ENCODE peak calls at places on chromosomes 5 and 9, in six cellular contexts. One of them, this sample, is unnamed.

GRCh38 chr5:181243020-181243520 is 636 bp downstream of the RACK1 start:
- DNase-seq in HepG2: no peak
- DNase-seq in GM12878: no peak
- DNase-seq in H1: no peak
- DNase-seq in A549: no peak
- DNase-seq in K562: no peak
- DNase-seq in this sample: no peak

GRCh38 chr9:17349816-17350215 is 215.0 kb downstream of the CNTLN start:
- DNase-seq in HepG2: no peak
- DNase-seq in A549: no peak
- DNase-seq in H1: no peak
- DNase-seq in K562: no peak
- DNase-seq in GM12878: no peak
- DNase-seq in this sample: no peak

GRCh38 chr5:135353952-135354721 is 44.9 kb downstream of the MACROH2A1 start:
- DNase-seq in H1: no peak
- DNase-seq in HepG2: no peak
- DNase-seq in A549: no peak
- DNase-seq in GM12878: no peak
- DNase-seq in K562: no peak
- DNase-seq in this sample: no peak

GRCh38 chr5:50593681-50594080 is 72.8 kb upstream of the PARP8 start:
- DNase-seq in K562: no peak
- DNase-seq in GM12878: no peak
- DNase-seq in H1: no peak
- DNase-seq in HepG2: no peak
- DNase-seq in A549: no peak
- DNase-seq in this sample: no peak

GRCh38 chr9:94002316-94003140 is 47.4 kb upstream of the BARX1 start:
- DNase-seq in K562: peak; percentile 67
- DNase-seq in A549: peak; percentile 20
- DNase-seq in HepG2: peak; percentile 61
- DNase-seq in H1: peak; percentile 75
- DNase-seq in GM12878: no peak
- DNase-seq in this sample: peak; percentile 46

GRCh38 chr5:172373680-172374079 is 80.6 kb downstream of the SH3PXD2B start:
- DNase-seq in K562: no peak
- DNase-seq in H1: no peak
- DNase-seq in HepG2: no peak
- DNase-seq in GM12878: no peak
- DNase-seq in A549: no peak
- DNase-seq in this sample: no peak

GRCh38 chr5:134566741-134567221 is 41.3 kb downstream of the JADE2 start:
- DNase-seq in H1: no peak
- DNase-seq in HepG2: no peak
- DNase-seq in A549: no peak
- DNase-seq in K562: no peak
- DNase-seq in GM12878: no peak
- DNase-seq in this sample: no peak

GRCh38 chr9:109414125-109414785 is 83.9 kb downstream of the PTPN3 start:
- DNase-seq in A549: no peak
- DNase-seq in K562: no peak
- DNase-seq in HepG2: no peak
- DNase-seq in GM12878: no peak
- DNase-seq in H1: no peak
- DNase-seq in this sample: no peak

GRCh38 chr9:6272229-6272597 is 56.0 kb upstream of the TPD52L3 start:
- DNase-seq in HepG2: peak; percentile 76
- DNase-seq in K562: no peak
- DNase-seq in GM12878: no peak
- DNase-seq in A549: no peak
- DNase-seq in H1: no peak
- DNase-seq in this sample: no peak

GRCh38 chr5:179870403-179870903 is 11.8 kb upstream of the MRNIP start:
- DNase-seq in K562: peak; percentile 80
- DNase-seq in H1: peak; percentile 60
- DNase-seq in HepG2: peak; percentile 29
- DNase-seq in A549: peak; percentile 56
- DNase-seq in GM12878: no peak
- DNase-seq in this sample: peak; percentile 87

GRCh38 chr9:21812415-21812814 is 10.0 kb downstream of the MTAP start:
- DNase-seq in A549: no peak
- DNase-seq in GM12878: no peak
- DNase-seq in K562: no peak
- DNase-seq in HepG2: no peak
- DNase-seq in H1: no peak
- DNase-seq in this sample: no peak

GRCh38 chr9:81455417-81455816 is 233.9 kb downstream of the TLE1 start:
- DNase-seq in A549: no peak
- DNase-seq in GM12878: no peak
- DNase-seq in H1: no peak
- DNase-seq in HepG2: no peak
- DNase-seq in K562: no peak
- DNase-seq in this sample: no peak

GRCh38 chr9:95981741-95982390 is 106.4 kb downstream of the ERCC6L2 start:
- DNase-seq in K562: no peak
- DNase-seq in GM12878: no peak
- DNase-seq in HepG2: no peak
- DNase-seq in H1: no peak
- DNase-seq in A549: no peak
- DNase-seq in this sample: no peak

GRCh38 chr9:134408939-134409737 is 82.9 kb downstream of the RXRA start:
- DNase-seq in K562: peak; percentile 57
- DNase-seq in HepG2: no peak
- DNase-seq in GM12878: no peak
- DNase-seq in A549: no peak
- DNase-seq in H1: no peak
- DNase-seq in this sample: no peak

GRCh38 chr5:129400395-129400983 is 59.6 kb upstream of the ADAMTS19 start:
- DNase-seq in A549: peak; percentile 5
- DNase-seq in K562: no peak
- DNase-seq in H1: no peak
- DNase-seq in GM12878: no peak
- DNase-seq in HepG2: no peak
- DNase-seq in this sample: peak; percentile 2

GRCh38 chr5:58235279-58235678 is 224.6 kb downstream of the PLK2 start:
- DNase-seq in GM12878: no peak
- DNase-seq in H1: no peak
- DNase-seq in A549: peak; percentile 27
- DNase-seq in HepG2: no peak
- DNase-seq in K562: no peak
- DNase-seq in this sample: no peak

GRCh38 chr5:98248949-98249348 is 524.5 kb upstream of the RGMB start:
- DNase-seq in HepG2: no peak
- DNase-seq in H1: no peak
- DNase-seq in A549: no peak
- DNase-seq in GM12878: no peak
- DNase-seq in K562: no peak
- DNase-seq in this sample: no peak

GRCh38 chr5:1737790-1738405 is 61.7 kb downstream of the MRPL36 start:
- DNase-seq in GM12878: peak; percentile 11
- DNase-seq in A549: no peak
- DNase-seq in K562: peak; percentile 74
- DNase-seq in H1: peak; percentile 61
- DNase-seq in HepG2: peak; percentile 31
- DNase-seq in this sample: peak; percentile 42

GRCh38 chr9:19553441-19553840 is 144.6 kb downstream of the ACER2 start:
- DNase-seq in A549: no peak
- DNase-seq in K562: no peak
- DNase-seq in GM12878: no peak
- DNase-seq in HepG2: no peak
- DNase-seq in H1: no peak
- DNase-seq in this sample: no peak

GRCh38 chr5:150644058-150644457 is 3.6 kb downstream of the SYNPO start:
- DNase-seq in GM12878: no peak
- DNase-seq in HepG2: no peak
- DNase-seq in H1: no peak
- DNase-seq in K562: no peak
- DNase-seq in A549: no peak
- DNase-seq in this sample: no peak

GRCh38 chr5:122401991-122402710 is 90.1 kb downstream of the SNCAIP start:
- DNase-seq in A549: no peak
- DNase-seq in HepG2: no peak
- DNase-seq in H1: no peak
- DNase-seq in GM12878: no peak
- DNase-seq in K562: no peak
- DNase-seq in this sample: no peak

GRCh38 chr5:139647406-139648204 is 544 bp upstream of the CXXC5 start:
- DNase-seq in HepG2: no peak
- DNase-seq in A549: no peak
- DNase-seq in H1: no peak
- DNase-seq in K562: no peak
- DNase-seq in GM12878: no peak
- DNase-seq in this sample: no peak

GRCh38 chr9:79572891-79573696 is 1.3 kb downstream of the TLE4 start:
- DNase-seq in A549: peak; percentile 25
- DNase-seq in H1: peak; percentile 66
- DNase-seq in GM12878: no peak
- DNase-seq in HepG2: no peak
- DNase-seq in K562: peak; percentile 27
- DNase-seq in this sample: peak; percentile 62

GRCh38 chr9:79571309-79572031 is at the start of gene TLE4:
- DNase-seq in GM12878: peak; percentile 100
- DNase-seq in HepG2: peak; percentile 96
- DNase-seq in A549: peak; percentile 93
- DNase-seq in H1: peak; percentile 97
- DNase-seq in K562: peak; percentile 86
- DNase-seq in this sample: peak; percentile 95

GRCh38 chr9:79570449-79571308 is 1.1 kb upstream of the TLE4 start:
- DNase-seq in HepG2: no peak
- DNase-seq in A549: peak; percentile 60
- DNase-seq in H1: peak; percentile 80
- DNase-seq in K562: peak; percentile 7
- DNase-seq in GM12878: no peak
- DNase-seq in this sample: peak; percentile 71

GRCh38 chr9:79573697-79573976 is 1.9 kb downstream of the TLE4 start:
- DNase-seq in K562: no peak
- DNase-seq in H1: no peak
- DNase-seq in GM12878: no peak
- DNase-seq in A549: no peak
- DNase-seq in HepG2: no peak
- DNase-seq in this sample: no peak

DNA sequence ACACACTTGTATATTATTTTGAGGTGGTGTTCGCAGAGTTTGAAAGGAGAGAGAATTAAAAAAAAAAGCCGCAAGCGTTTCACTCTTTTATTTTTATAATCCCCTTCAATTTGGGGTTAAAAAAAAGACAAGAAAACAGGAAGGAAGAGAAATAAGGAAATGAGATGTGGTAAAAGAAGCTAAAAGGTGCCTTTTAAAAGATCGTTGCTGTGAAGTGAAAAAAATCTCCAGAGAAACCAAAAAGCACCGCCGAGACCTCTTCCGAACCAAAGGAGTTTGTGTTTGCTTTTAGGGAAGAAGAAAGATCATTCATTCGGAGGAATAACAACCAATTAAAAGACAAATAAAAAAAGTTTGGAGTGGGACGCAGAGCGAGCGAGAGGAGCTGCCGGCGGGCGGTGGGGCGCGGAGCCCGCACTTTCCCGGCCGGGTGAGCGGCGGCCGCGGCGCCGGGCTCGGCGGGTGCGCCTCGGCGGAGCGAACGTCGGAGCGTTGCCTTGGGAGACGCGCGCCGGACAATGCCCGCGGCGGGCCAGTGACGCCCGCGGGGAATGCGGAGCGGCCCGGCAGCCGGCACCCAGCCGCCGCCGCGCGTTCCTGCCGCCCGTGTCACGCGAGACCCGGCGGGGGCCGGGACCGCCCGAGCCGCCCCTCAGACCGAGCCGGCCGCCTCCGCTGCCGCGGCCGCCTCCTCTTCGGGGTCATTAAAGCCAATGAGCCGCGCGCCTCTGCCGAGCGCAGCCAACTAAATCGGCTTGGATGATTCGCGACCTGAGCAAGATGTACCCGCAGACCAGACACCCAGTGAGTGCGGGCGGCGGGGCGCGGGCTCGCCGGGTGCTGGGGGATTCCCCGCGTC is 496 bp downstream of the TLE4 start:
- DNase-seq in K562: peak; percentile 6
- DNase-seq in HepG2: no peak
- DNase-seq in GM12878: no peak
- DNase-seq in A549: peak; percentile 15
- DNase-seq in H1: peak; percentile 68
- DNase-seq in this sample: peak; percentile 62
- TF ChIP-seq RAD21 in K562: no peak
- TF ChIP-seq RAD21 in HepG2: no peak
- TF ChIP-seq RAD21 in GM12878: no peak
- TF ChIP-seq RAD21 in A549: no peak
- TF ChIP-seq RAD21 in H1: no peak
- TF ChIP-seq RAD21 in this sample: no peak

GRCh38 chr5:67308988-67309688 is 112.5 kb upstream of the CD180 start:
- DNase-seq in H1: no peak
- DNase-seq in A549: no peak
- DNase-seq in K562: no peak
- DNase-seq in GM12878: no peak
- DNase-seq in HepG2: no peak
- DNase-seq in this sample: no peak
- TF ChIP-seq EP300 in H1: no peak
- TF ChIP-seq EP300 in A549: no peak
- TF ChIP-seq EP300 in K562: no peak
- TF ChIP-seq EP300 in GM12878: no peak
- TF ChIP-seq EP300 in HepG2: no peak
- TF ChIP-seq EP300 in this sample: no peak

GRCh38 chr9:125904155-125904841 is 157.1 kb downstream of the PBX3 start:
- DNase-seq in H1: no peak
- DNase-seq in K562: no peak
- DNase-seq in HepG2: no peak
- DNase-seq in GM12878: no peak
- DNase-seq in A549: no peak
- DNase-seq in this sample: no peak
- TF ChIP-seq RAD21 in H1: no peak
- TF ChIP-seq RAD21 in K562: no peak
- TF ChIP-seq RAD21 in HepG2: no peak
- TF ChIP-seq RAD21 in GM12878: no peak
- TF ChIP-seq RAD21 in A549: no peak
- TF ChIP-seq RAD21 in this sample: no peak

DNA sequence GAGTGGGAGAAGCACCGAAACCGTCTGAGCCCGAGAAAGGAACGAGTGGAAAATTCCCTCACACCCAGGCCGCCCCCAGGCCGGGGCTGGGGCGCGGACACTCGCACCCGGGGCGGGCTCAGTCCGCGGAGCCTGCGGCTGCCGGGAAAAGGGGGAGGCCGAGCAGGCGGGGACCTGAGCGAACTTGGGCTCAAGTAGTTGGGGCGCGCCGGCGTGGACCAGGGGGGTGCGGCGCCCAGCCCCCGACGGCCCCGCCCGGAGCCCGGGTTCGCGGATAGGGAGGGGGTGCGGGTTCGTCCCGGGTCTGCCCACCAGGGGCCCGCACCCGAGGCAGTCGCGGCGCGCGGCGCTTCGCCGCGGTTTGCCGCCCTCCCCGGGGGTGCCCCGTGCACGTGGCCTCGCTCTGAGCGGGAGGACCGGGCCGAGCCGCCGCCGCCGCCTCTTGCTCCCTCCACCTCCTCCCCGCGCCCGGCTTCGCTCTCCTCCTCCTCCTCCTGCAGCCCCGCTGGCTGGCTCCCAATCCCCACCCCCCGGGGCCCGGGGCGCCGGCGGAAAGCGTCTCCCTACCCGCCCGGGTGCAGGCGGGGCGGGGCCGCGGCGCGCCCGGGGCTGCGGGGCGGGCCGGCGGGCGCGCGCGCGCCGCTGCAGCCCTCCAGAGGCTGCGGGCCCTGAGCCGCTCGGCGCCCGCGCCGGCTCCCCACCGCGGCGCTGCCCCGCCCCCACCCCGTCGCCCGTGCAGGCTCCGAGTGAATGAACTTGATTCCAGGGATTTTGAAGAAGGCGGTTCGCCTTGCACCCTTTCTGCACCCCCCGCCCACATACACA is 1.2 kb upstream of the NFIB start:
- DNase-seq in A549: peak; percentile 70
- DNase-seq in HepG2: peak; percentile 38
- DNase-seq in H1: peak; percentile 84
- DNase-seq in GM12878: no peak
- DNase-seq in K562: peak; percentile 77
- DNase-seq in this sample: peak; percentile 91
- TF ChIP-seq EP300 in A549: no peak
- TF ChIP-seq EP300 in HepG2: peak; percentile 1
- TF ChIP-seq EP300 in H1: no peak
- TF ChIP-seq EP300 in GM12878: no peak
- TF ChIP-seq EP300 in K562: no peak
- TF ChIP-seq EP300 in this sample: no peak